ENCODE peak calls at places on chromosomes 11 and 22, in ten cellular contexts. One of them, this sample, is unnamed.

GRCh38 chr11:47269829-47270305 is at the start of gene MADD:
- DNase-seq in OCI-LY7: peak
- DNase-seq in H1: no peak
- DNase-seq in fibroblast of lung: peak
- DNase-seq in prostate gland: peak
- DNase-seq in PC-3: peak
- DNase-seq in pancreas: peak
- DNase-seq in kidney: peak
- DNase-seq in Peyer's patch: peak
- DNase-seq in mammary epithelial cell: peak
- DNase-seq in this sample: peak

GRCh38 chr11:66617148-66617814 is 851 bp downstream of the RBM14 start:
- DNase-seq in OCI-LY7: no peak
- DNase-seq in H1: no peak
- DNase-seq in fibroblast of lung: no peak
- DNase-seq in prostate gland: no peak
- DNase-seq in PC-3: peak
- DNase-seq in pancreas: no peak
- DNase-seq in kidney: no peak
- DNase-seq in Peyer's patch: no peak
- DNase-seq in mammary epithelial cell: peak
- DNase-seq in this sample: peak

GRCh38 chr22:23673826-23674690 is 16.8 kb upstream of the RGL4 start:
- DNase-seq in OCI-LY7: no peak
- DNase-seq in H1: no peak
- DNase-seq in fibroblast of lung: no peak
- DNase-seq in prostate gland: no peak
- DNase-seq in PC-3: no peak
- DNase-seq in pancreas: no peak
- DNase-seq in kidney: peak
- DNase-seq in Peyer's patch: no peak
- DNase-seq in mammary epithelial cell: no peak
- DNase-seq in this sample: no peak

GRCh38 chr11:125222494-125222893 is 57.9 kb downstream of the PKNOX2 start:
- DNase-seq in OCI-LY7: no peak
- DNase-seq in H1: no peak
- DNase-seq in fibroblast of lung: no peak
- DNase-seq in prostate gland: no peak
- DNase-seq in PC-3: no peak
- DNase-seq in pancreas: no peak
- DNase-seq in kidney: no peak
- DNase-seq in Peyer's patch: no peak
- DNase-seq in mammary epithelial cell: no peak
- DNase-seq in this sample: no peak

GRCh38 chr11:121553367-121553766 is 100.6 kb upstream of the SORL1-AS1 start:
- DNase-seq in OCI-LY7: no peak
- DNase-seq in H1: no peak
- DNase-seq in fibroblast of lung: no peak
- DNase-seq in prostate gland: no peak
- DNase-seq in PC-3: no peak
- DNase-seq in pancreas: no peak
- DNase-seq in kidney: no peak
- DNase-seq in Peyer's patch: no peak
- DNase-seq in mammary epithelial cell: peak
- DNase-seq in this sample: no peak

GRCh38 chr11:106389096-106389495 is 311.6 kb downstream of the AASDHPPT start:
- DNase-seq in OCI-LY7: no peak
- DNase-seq in H1: no peak
- DNase-seq in fibroblast of lung: peak
- DNase-seq in prostate gland: no peak
- DNase-seq in PC-3: peak
- DNase-seq in pancreas: no peak
- DNase-seq in kidney: no peak
- DNase-seq in Peyer's patch: no peak
- DNase-seq in mammary epithelial cell: peak
- DNase-seq in this sample: no peak

GRCh38 chr22:39567135-39567946 is 3.2 kb upstream of the CACNA1I start:
- DNase-seq in OCI-LY7: peak
- DNase-seq in H1: no peak
- DNase-seq in fibroblast of lung: no peak
- DNase-seq in prostate gland: no peak
- DNase-seq in PC-3: no peak
- DNase-seq in pancreas: no peak
- DNase-seq in kidney: no peak
- DNase-seq in Peyer's patch: peak
- DNase-seq in mammary epithelial cell: peak
- DNase-seq in this sample: no peak

GRCh38 chr22:29727248-29727551 is 7.4 kb downstream of the CABP7 start:
- DNase-seq in OCI-LY7: peak
- DNase-seq in H1: peak
- DNase-seq in fibroblast of lung: peak
- DNase-seq in prostate gland: no peak
- DNase-seq in PC-3: no peak
- DNase-seq in pancreas: no peak
- DNase-seq in kidney: no peak
- DNase-seq in Peyer's patch: no peak
- DNase-seq in mammary epithelial cell: no peak
- DNase-seq in this sample: peak

GRCh38 chr11:7638710-7639642 is 34.3 kb downstream of the CYB5R2 start:
- DNase-seq in OCI-LY7: peak
- DNase-seq in H1: no peak
- DNase-seq in fibroblast of lung: no peak
- DNase-seq in prostate gland: no peak
- DNase-seq in PC-3: no peak
- DNase-seq in pancreas: no peak
- DNase-seq in kidney: no peak
- DNase-seq in Peyer's patch: no peak
- DNase-seq in mammary epithelial cell: no peak
- DNase-seq in this sample: no peak

GRCh38 chr22:41127447-41127846 is 35.1 kb downstream of the EP300 start:
- DNase-seq in OCI-LY7: no peak
- DNase-seq in H1: no peak
- DNase-seq in fibroblast of lung: no peak
- DNase-seq in prostate gland: no peak
- DNase-seq in PC-3: no peak
- DNase-seq in pancreas: no peak
- DNase-seq in kidney: no peak
- DNase-seq in Peyer's patch: no peak
- DNase-seq in mammary epithelial cell: no peak
- DNase-seq in this sample: peak

GRCh38 chr22:38467904-38468760 is at the start of gene KDELR3:
- DNase-seq in OCI-LY7: no peak
- DNase-seq in H1: no peak
- DNase-seq in fibroblast of lung: peak
- DNase-seq in prostate gland: peak
- DNase-seq in PC-3: peak
- DNase-seq in pancreas: peak
- DNase-seq in kidney: peak
- DNase-seq in Peyer's patch: peak
- DNase-seq in mammary epithelial cell: peak
- DNase-seq in this sample: peak

GRCh38 chr11:41201156-41201555 is 258.3 kb downstream of the LRRC4C start:
- DNase-seq in OCI-LY7: peak
- DNase-seq in H1: peak
- DNase-seq in fibroblast of lung: peak
- DNase-seq in prostate gland: no peak
- DNase-seq in PC-3: peak
- DNase-seq in pancreas: no peak
- DNase-seq in kidney: no peak
- DNase-seq in Peyer's patch: no peak
- DNase-seq in mammary epithelial cell: peak
- DNase-seq in this sample: no peak

GRCh38 chr11:69864930-69865661 is 45.9 kb upstream of the FGF3 start:
- DNase-seq in OCI-LY7: no peak
- DNase-seq in H1: no peak
- DNase-seq in fibroblast of lung: no peak
- DNase-seq in prostate gland: no peak
- DNase-seq in PC-3: no peak
- DNase-seq in pancreas: no peak
- DNase-seq in kidney: peak
- DNase-seq in Peyer's patch: peak
- DNase-seq in mammary epithelial cell: no peak
- DNase-seq in this sample: no peak

GRCh38 chr22:26990503-26991189 is 333.3 kb downstream of the MIAT start:
- DNase-seq in OCI-LY7: no peak
- DNase-seq in H1: no peak
- DNase-seq in fibroblast of lung: no peak
- DNase-seq in prostate gland: no peak
- DNase-seq in PC-3: no peak
- DNase-seq in pancreas: no peak
- DNase-seq in kidney: no peak
- DNase-seq in Peyer's patch: no peak
- DNase-seq in mammary epithelial cell: no peak
- DNase-seq in this sample: no peak

GRCh38 chr11:997907-998306 is 38.6 kb downstream of the MUC6 start:
- DNase-seq in OCI-LY7: no peak
- DNase-seq in H1: no peak
- DNase-seq in fibroblast of lung: no peak
- DNase-seq in prostate gland: no peak
- DNase-seq in PC-3: no peak
- DNase-seq in pancreas: no peak
- DNase-seq in kidney: no peak
- DNase-seq in Peyer's patch: no peak
- DNase-seq in mammary epithelial cell: no peak
- DNase-seq in this sample: no peak

GRCh38 chr11:2777871-2778629 is 78.3 kb upstream of the KCNQ1OT1 start:
- DNase-seq in OCI-LY7: no peak
- DNase-seq in H1: peak
- DNase-seq in fibroblast of lung: no peak
- DNase-seq in prostate gland: peak
- DNase-seq in PC-3: no peak
- DNase-seq in pancreas: peak
- DNase-seq in kidney: peak
- DNase-seq in Peyer's patch: peak
- DNase-seq in mammary epithelial cell: no peak
- DNase-seq in this sample: peak

GRCh38 chr11:19711911-19712280 is 741 bp upstream of the NAV2 start:
- DNase-seq in OCI-LY7: no peak
- DNase-seq in H1: no peak
- DNase-seq in fibroblast of lung: no peak
- DNase-seq in prostate gland: peak
- DNase-seq in PC-3: no peak
- DNase-seq in pancreas: no peak
- DNase-seq in kidney: peak
- DNase-seq in Peyer's patch: no peak
- DNase-seq in mammary epithelial cell: peak
- DNase-seq in this sample: no peak
- H3K4me3 ChIP-seq in OCI-LY7: peak
- H3K4me3 ChIP-seq in H1: peak
- H3K4me3 ChIP-seq in fibroblast of lung: peak
- H3K4me3 ChIP-seq in prostate gland: peak
- H3K4me3 ChIP-seq in PC-3: peak
- H3K4me3 ChIP-seq in pancreas: peak
- H3K4me3 ChIP-seq in kidney: peak
- H3K4me3 ChIP-seq in Peyer's patch: peak
- H3K4me3 ChIP-seq in mammary epithelial cell: peak
- H3K4me3 ChIP-seq in this sample: peak

DNA sequence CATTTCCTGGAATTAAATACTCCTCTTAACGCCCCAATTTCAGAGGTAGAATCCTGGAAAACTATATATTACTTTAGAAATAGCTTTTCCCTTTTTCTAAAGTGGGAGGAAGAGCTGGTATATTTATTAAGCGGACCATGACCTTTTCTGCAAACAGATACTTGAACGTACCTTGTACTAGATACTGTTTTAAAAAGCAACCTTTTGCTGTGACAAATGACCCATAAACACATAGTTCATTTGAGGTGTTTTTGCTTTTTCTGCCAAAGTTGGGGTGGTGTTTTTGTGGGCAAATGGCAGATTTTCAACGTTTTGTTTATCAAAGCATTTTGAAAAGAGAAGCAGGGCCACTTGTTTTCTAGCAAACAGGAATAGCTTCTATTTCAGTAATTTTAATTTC is 2.2 kb downstream of the FBXO7 start:
- DNase-seq in OCI-LY7: no peak
- DNase-seq in H1: no peak
- DNase-seq in fibroblast of lung: no peak
- DNase-seq in prostate gland: no peak
- DNase-seq in PC-3: no peak
- DNase-seq in pancreas: no peak
- DNase-seq in kidney: no peak
- DNase-seq in Peyer's patch: no peak
- DNase-seq in mammary epithelial cell: no peak
- DNase-seq in this sample: no peak
- H3K27ac ChIP-seq in OCI-LY7: no peak
- H3K27ac ChIP-seq in H1: no peak
- H3K27ac ChIP-seq in fibroblast of lung: no peak
- H3K27ac ChIP-seq in prostate gland: no peak
- H3K27ac ChIP-seq in PC-3: no peak
- H3K27ac ChIP-seq in pancreas: no peak
- H3K27ac ChIP-seq in kidney: peak
- H3K27ac ChIP-seq in Peyer's patch: no peak
- H3K27ac ChIP-seq in mammary epithelial cell: peak
- H3K27ac ChIP-seq in this sample: no peak

DNA sequence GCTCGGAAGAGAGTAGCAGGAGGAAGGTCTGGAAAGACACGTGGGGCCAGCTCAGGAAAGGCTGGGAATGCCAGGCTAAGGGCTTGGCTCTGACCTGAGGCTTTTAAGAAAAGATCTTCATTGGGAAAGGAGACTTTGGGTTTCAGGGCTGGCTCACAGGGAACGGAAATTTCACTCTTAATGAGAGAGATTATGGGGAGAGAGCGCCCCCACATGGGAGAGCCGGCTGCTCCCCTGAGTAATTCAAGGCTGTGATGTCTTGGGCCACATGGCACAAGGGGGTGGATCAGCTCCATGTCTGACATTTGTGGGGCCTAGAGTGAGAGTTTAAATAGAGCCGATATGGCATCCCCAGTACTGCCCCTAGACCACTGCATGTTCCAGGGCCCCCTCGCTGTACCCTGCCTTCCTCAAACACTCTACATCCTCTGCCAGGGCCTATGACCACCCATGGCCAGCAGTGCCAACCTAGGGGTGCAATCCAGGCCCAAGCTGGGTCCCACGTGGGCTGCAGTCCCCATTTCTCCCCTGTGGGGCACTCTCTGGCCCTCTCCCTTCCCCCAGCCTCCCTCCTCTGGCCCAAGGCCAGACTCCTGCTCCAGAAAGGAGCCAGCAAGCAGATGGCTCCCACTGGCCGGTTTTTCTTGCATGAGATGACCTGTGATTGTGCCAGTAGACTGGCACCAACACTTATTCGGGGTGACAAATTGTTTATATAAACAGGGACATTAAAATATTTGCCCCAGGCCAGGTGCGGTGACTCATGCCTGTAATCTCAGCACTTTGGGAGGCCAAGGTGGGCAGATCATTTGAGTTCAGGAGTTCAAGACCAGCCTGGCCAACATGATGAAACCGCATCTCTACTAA is 75.2 kb downstream of the ISX start:
- DNase-seq in OCI-LY7: no peak
- DNase-seq in H1: peak
- DNase-seq in fibroblast of lung: no peak
- DNase-seq in prostate gland: no peak
- DNase-seq in PC-3: peak
- DNase-seq in pancreas: no peak
- DNase-seq in kidney: no peak
- DNase-seq in Peyer's patch: peak
- DNase-seq in mammary epithelial cell: no peak
- DNase-seq in this sample: no peak
- TF ChIP-seq CTCF in OCI-LY7: peak
- TF ChIP-seq CTCF in H1: peak
- TF ChIP-seq CTCF in fibroblast of lung: no peak
- TF ChIP-seq CTCF in prostate gland: no peak
- TF ChIP-seq CTCF in PC-3: peak
- TF ChIP-seq CTCF in pancreas: no peak
- TF ChIP-seq CTCF in kidney: no peak
- TF ChIP-seq CTCF in Peyer's patch: no peak
- TF ChIP-seq CTCF in mammary epithelial cell: no peak
- TF ChIP-seq CTCF in this sample: no peak

GRCh38 chr11:65295571-65296338 is 18.9 kb upstream of the CDC42EP2 start:
- DNase-seq in OCI-LY7: no peak
- DNase-seq in H1: no peak
- DNase-seq in fibroblast of lung: no peak
- DNase-seq in prostate gland: no peak
- DNase-seq in PC-3: no peak
- DNase-seq in pancreas: no peak
- DNase-seq in kidney: peak
- DNase-seq in Peyer's patch: no peak
- DNase-seq in mammary epithelial cell: no peak
- DNase-seq in this sample: no peak
- H3K4me3 ChIP-seq in OCI-LY7: no peak
- H3K4me3 ChIP-seq in H1: no peak
- H3K4me3 ChIP-seq in fibroblast of lung: no peak
- H3K4me3 ChIP-seq in prostate gland: no peak
- H3K4me3 ChIP-seq in PC-3: no peak
- H3K4me3 ChIP-seq in pancreas: no peak
- H3K4me3 ChIP-seq in kidney: no peak
- H3K4me3 ChIP-seq in Peyer's patch: no peak
- H3K4me3 ChIP-seq in mammary epithelial cell: no peak
- H3K4me3 ChIP-seq in this sample: no peak